ENCODE peak calls at places on chromosome 7, in eight cellular contexts. U, I, E, V, Z, H, F and X are unnamed samples.

GRCh38 chr7:106068986-106069385 is 43.1 kb downstream of the SYPL1 start:
- DNase-seq in V (no peak), Z (no peak), I (no peak), H (no peak), F (no peak), U (no peak), E (no peak), X (peak)

GRCh38 chr7:51455948-51456347 is 139.3 kb upstream of the COBL start:
- DNase-seq in H (peak), I (no peak), Z (no peak), E (no peak), U (no peak), F (peak), V (peak), X (peak)

GRCh38 chr7:140054751-140055150 is 8.0 kb downstream of the PARP12 start:
- DNase-seq in F (no peak), E (no peak), U (no peak), Z (no peak), V (no peak), H (no peak), I (no peak), X (no peak)

GRCh38 chr7:5282464-5283316 is at the start of gene SLC29A4:
- DNase-seq in E (peak), F (peak), Z (no peak), H (peak), U (peak), V (peak), I (no peak), X (no peak)

GRCh38 chr7:1844336-1844955 is 174.4 kb downstream of the ELFN1 start:
- DNase-seq in E (peak), I (no peak), F (no peak), U (peak), V (peak), H (no peak), Z (no peak), X (no peak)

GRCh38 chr7:104137971-104138370 is 69.8 kb downstream of the ORC5 start:
- DNase-seq in E (no peak), H (no peak), Z (no peak), I (no peak), V (no peak), F (no peak), U (no peak), X (no peak)

GRCh38 chr7:86745019-86745745 is 101.5 kb downstream of the GRM3 start:
- DNase-seq in H (no peak), E (peak), U (no peak), Z (no peak), V (no peak), F (peak), I (no peak), X (no peak)

GRCh38 chr7:3439333-3440030 is 138.4 kb downstream of the SDK1 start:
- DNase-seq in U (no peak), I (no peak), H (no peak), F (no peak), V (no peak), Z (no peak), E (no peak), X (no peak)

GRCh38 chr7:79781716-79782115 is 328.2 kb upstream of the MAGI2 start:
- DNase-seq in H (no peak), Z (no peak), F (peak), E (no peak), U (no peak), I (no peak), V (no peak), X (no peak)

GRCh38 chr7:107998660-107999480 is 4.1 kb downstream of the LAMB1 start:
- DNase-seq in U (no peak), F (no peak), V (no peak), E (no peak), I (no peak), Z (no peak), H (no peak), X (no peak)